ENCODE peak calls at places on chromosome 19, in four cellular contexts. One of them, this sample, is unnamed.

GRCh38 chr19:12721656-12722565 is 1.8 kb downstream of the TNPO2 start:
- DNase-seq in GM12878: no peak
- DNase-seq in K562: peak; percentile 86
- DNase-seq in GM12891: peak; percentile 75
- DNase-seq in this sample: peak; percentile 72

GRCh38 chr19:51456541-51457290 is 1.5 kb downstream of the SIGLEC8 start:
- DNase-seq in GM12878: no peak
- DNase-seq in K562: no peak
- DNase-seq in GM12891: no peak
- DNase-seq in this sample: no peak

GRCh38 chr19:2160384-2160783 is 3.3 kb upstream of the DOT1L start:
- DNase-seq in GM12878: no peak
- DNase-seq in K562: no peak
- DNase-seq in GM12891: no peak
- DNase-seq in this sample: no peak

GRCh38 chr19:31962565-31962996 is 382.8 kb upstream of the ZNF507 start:
- DNase-seq in GM12878: no peak
- DNase-seq in K562: no peak
- DNase-seq in GM12891: no peak
- DNase-seq in this sample: no peak

GRCh38 chr19:38932425-38933179 is 1.9 kb downstream of the MRPS12 start:
- DNase-seq in GM12878: no peak
- DNase-seq in K562: no peak
- DNase-seq in GM12891: no peak
- DNase-seq in this sample: no peak

GRCh38 chr19:37936166-37936565 is 29.2 kb downstream of the SIPA1L3 start:
- DNase-seq in GM12878: no peak
- DNase-seq in K562: no peak
- DNase-seq in GM12891: no peak
- DNase-seq in this sample: no peak

GRCh38 chr19:47608908-47609879 is at the start of gene BICRA:
- DNase-seq in GM12878: no peak
- DNase-seq in K562: peak; percentile 89
- DNase-seq in GM12891: peak; percentile 81
- DNase-seq in this sample: peak; percentile 74

GRCh38 chr19:44163789-44164188 is 1.1 kb upstream of the ZNF226 start:
- DNase-seq in GM12878: no peak
- DNase-seq in K562: no peak
- DNase-seq in GM12891: no peak
- DNase-seq in this sample: no peak

GRCh38 chr19:1449467-1450442 is at the start of gene APC2:
- DNase-seq in GM12878: no peak
- DNase-seq in K562: peak; percentile 96
- DNase-seq in GM12891: no peak
- DNase-seq in this sample: no peak

GRCh38 chr19:21571316-21571715 is 65.9 kb downstream of the ZNF429 start:
- DNase-seq in GM12878: no peak
- DNase-seq in K562: no peak
- DNase-seq in GM12891: no peak
- DNase-seq in this sample: no peak

GRCh38 chr19:58544591-58545285 is 874 bp downstream of the TRIM28 start:
- DNase-seq in GM12878: no peak
- DNase-seq in K562: peak; percentile 92
- DNase-seq in GM12891: peak; percentile 95
- DNase-seq in this sample: no peak
- TF ChIP-seq SPI1 in GM12878: no peak
- TF ChIP-seq SPI1 in K562: no peak
- TF ChIP-seq SPI1 in GM12891: no peak
- TF ChIP-seq SPI1 in this sample: no peak

DNA sequence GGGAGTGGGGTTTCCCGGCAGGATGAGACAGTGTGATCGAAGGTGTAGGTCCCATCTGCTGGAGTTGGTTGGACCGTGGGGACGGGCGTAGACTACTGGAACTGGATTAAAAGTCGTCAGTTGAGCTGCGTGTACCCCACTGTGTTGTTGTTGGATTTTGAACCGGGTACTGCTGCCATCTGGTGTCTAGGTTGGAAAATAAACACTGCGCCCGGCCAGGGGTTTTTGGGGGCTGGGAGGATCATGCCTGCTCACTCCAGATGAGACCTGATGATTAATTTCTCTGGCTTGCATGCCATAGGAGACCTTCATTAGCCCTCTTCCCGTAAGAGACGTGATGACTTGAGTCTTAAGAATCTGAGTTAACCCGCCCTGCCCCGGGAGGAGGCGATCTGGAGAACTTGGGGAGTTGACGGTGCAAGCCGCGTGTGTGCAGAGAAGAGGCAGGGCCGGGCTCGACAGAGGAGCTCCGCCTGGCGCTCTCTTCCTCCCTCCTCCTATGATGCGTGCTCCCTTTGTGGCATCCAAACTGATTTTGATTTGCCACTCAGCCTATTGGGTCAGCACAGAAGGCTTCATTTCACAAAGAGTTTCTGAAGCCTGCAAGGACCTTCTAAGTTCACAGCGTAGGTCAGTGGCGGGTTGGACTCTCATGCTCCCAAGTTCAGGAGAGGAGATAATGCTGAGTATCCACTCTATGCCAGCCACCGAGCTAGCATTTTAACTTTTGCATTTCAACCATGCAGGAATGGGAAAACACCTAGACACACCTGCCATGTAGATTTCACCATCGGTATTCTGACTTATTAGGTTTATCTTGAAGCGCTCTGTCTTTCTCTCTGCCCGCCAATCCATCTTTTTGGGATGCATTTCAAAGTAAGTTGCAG is 2.7 kb downstream of the UHRF1 start:
- DNase-seq in GM12878: no peak
- DNase-seq in K562: peak; percentile 62
- DNase-seq in GM12891: no peak
- DNase-seq in this sample: peak; percentile 57
- TF ChIP-seq SPI1 in GM12878: no peak
- TF ChIP-seq SPI1 in K562: no peak
- TF ChIP-seq SPI1 in GM12891: no peak
- TF ChIP-seq SPI1 in this sample: no peak

DNA sequence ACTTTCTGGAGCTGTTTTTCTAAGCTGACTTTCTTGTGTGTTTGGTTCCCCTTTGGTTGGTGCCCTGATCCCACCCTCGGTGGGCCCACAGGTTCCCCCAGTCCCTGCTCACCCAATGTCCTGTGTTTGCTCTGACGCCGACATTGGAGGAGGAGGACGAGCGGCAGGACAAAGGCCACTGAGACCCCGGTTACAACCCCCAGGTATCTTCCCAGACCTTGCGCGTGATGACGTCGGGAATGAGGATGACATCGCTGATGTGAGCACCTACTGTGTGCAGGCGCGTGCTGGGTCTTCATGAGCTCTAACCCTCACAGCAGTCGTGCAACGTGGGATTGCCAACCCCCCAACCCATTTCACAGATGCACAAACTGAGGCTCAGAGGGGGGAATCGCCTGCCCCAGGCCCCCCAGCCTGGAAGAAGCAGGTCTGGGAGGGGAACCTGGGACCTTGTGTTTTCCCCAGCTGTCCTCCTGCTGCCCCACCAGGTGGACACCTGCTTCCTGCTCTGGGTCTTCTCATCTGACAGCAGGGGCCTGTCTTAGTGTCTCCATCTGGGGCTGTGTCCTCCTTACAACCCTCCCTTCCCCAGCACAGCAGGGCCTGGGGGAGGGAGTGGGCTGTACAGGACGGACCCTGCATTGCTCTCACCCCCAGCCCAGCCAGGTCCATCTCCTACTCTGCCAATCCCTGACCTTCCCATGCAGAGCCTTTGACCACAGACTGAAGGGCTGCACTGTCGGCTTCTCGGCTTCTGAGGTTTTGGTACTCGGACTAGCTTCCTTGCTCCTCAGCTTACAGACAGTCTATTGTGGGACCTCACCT is 4.7 kb upstream of the LILRA6 start:
- DNase-seq in GM12878: no peak
- DNase-seq in K562: no peak
- DNase-seq in GM12891: no peak
- DNase-seq in this sample: no peak
- TF ChIP-seq SPI1 in GM12878: no peak
- TF ChIP-seq SPI1 in K562: no peak
- TF ChIP-seq SPI1 in GM12891: no peak
- TF ChIP-seq SPI1 in this sample: no peak

GRCh38 chr19:10760268-10760944 is 42.5 kb downstream of the DNM2 start:
- DNase-seq in GM12878: no peak
- DNase-seq in K562: no peak
- DNase-seq in GM12891: no peak
- DNase-seq in this sample: no peak
- TF ChIP-seq SPI1 in GM12878: no peak
- TF ChIP-seq SPI1 in K562: no peak
- TF ChIP-seq SPI1 in GM12891: no peak
- TF ChIP-seq SPI1 in this sample: no peak

DNA sequence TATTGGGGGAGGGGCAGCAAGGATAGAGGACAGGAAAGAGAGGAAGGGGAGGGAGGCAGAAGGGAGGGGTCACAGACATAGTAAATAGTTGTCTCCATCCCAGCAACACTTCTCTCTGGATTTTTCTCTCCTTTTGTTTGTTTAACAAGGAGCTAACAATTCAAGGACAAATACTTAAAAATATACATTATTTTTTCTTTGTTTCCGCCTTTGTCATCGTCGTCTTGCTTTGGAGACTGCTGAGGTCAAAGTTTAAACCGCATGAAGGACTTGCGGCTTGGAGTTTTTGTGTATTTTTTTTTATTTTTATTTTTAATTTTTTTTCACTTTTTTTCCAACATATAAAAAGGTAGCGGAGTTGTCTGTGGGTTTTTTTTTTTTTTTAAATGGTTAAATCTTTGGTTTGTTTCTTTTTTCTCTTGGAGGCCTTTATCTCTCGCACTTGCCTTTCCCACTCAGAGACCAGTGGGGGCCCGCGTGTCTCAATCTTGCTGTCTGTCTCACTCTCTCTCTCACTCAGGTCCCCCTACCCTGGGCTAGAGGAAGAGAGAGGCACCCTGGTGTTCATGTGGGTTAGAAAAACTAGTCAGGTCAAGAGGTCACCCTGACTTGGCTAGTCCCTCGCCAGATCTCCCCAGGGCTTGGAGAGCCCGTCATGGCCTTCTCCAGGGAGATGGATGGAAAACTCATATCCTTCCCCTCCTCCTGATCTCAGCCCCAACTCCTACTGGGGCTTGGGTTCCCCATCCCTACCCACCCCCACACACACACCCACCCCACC is 11.0 kb downstream of the ZNF574 start:
- DNase-seq in GM12878: no peak
- DNase-seq in K562: peak; percentile 65
- DNase-seq in GM12891: no peak
- DNase-seq in this sample: no peak
- TF ChIP-seq SPI1 in GM12878: no peak
- TF ChIP-seq SPI1 in K562: no peak
- TF ChIP-seq SPI1 in GM12891: no peak
- TF ChIP-seq SPI1 in this sample: no peak

This sample was measured in HL-60.